ENCODE peak calls at places on chromosomes 13 and 19, in six cellular contexts. Z is left ventricle myocardium inferior, C is kidney epithelial cell, T is HFF-Myc, D is heart left ventricle, E is A549. U is an unnamed sample.
A peak's percentile ranks its signal among the peaks of the same experiment; 100 is the strongest.

GRCh38 chr13:25473864-25474263 is 102.1 kb downstream of the ATP8A2 start:
- DNase-seq in T (no peak), Z (no peak), E (no peak), C (peak; percentile 29), D (no peak), U (no peak)

GRCh38 chr13:36789730-36790129 is 29.3 kb upstream of the RFXAP start:
- DNase-seq in T (no peak), C (no peak), Z (no peak), D (no peak), E (no peak), U (no peak)

GRCh38 chr19:35074426-35075201 is 33.1 kb downstream of the HPN start:
- DNase-seq in D (no peak), T (no peak), C (no peak), E (no peak), Z (no peak), U (no peak)

GRCh38 chr13:31918707-31919106 is 112.9 kb upstream of the FRY start:
- DNase-seq in Z (no peak), E (no peak), T (no peak), D (no peak), C (no peak), U (no peak)

GRCh38 chr19:29798783-29799182 is 13.0 kb upstream of the CCNE1 start:
- DNase-seq in D (no peak), Z (no peak), T (no peak), E (no peak), C (no peak), U (no peak)

GRCh38 chr19:2240881-2241760 is 4.5 kb downstream of the SF3A2 start:
- DNase-seq in Z (no peak), C (no peak), D (no peak), E (no peak), T (no peak), U (no peak)

GRCh38 chr13:30796132-30796832 is 60.9 kb downstream of the ALOX5AP start:
- DNase-seq in C (peak; percentile 31), E (peak; percentile 37), T (no peak), D (no peak), Z (no peak), U (no peak)

GRCh38 chr13:36673838-36674326 is at the start of gene SERTM1:
- DNase-seq in C (no peak), Z (peak; percentile 45), D (no peak), E (peak; percentile 0), T (no peak), U (no peak)

GRCh38 chr13:78909276-78909675 is 250.3 kb upstream of the OBI1 start:
- DNase-seq in E (no peak), D (no peak), T (no peak), C (no peak), Z (no peak), U (no peak)

GRCh38 chr13:73998631-73999030 is 135.6 kb downstream of the KLF12 start:
- DNase-seq in E (no peak), C (no peak), T (no peak), D (no peak), Z (no peak), U (no peak)

GRCh38 chr19:21677696-21678418 is 89.5 kb downstream of the ZNF100 start:
- DNase-seq in Z (peak; percentile 25), D (no peak), T (no peak), C (no peak), E (no peak), U (no peak)

GRCh38 chr13:63124863-63125262 is 1709.2 kb upstream of the PCDH20 start:
- DNase-seq in D (no peak), E (peak; percentile 20), C (no peak), T (no peak), Z (no peak), U (no peak)

GRCh38 chr13:59641758-59642157 is 522.0 kb downstream of the DIAPH3 start:
- DNase-seq in T (peak; percentile 49), D (no peak), C (no peak), E (no peak), Z (no peak), U (no peak)

GRCh38 chr19:13619203-13619632 is 112.9 kb upstream of the CACNA1A start:
- DNase-seq in T (no peak), Z (no peak), C (no peak), E (no peak), D (no peak), U (no peak)

GRCh38 chr13:77740097-77740496 is 42.6 kb downstream of the SLAIN1 start:
- DNase-seq in D (no peak), E (no peak), Z (no peak), T (no peak), C (no peak), U (no peak)

GRCh38 chr13:34347784-34348573 is 530.0 kb downstream of the RFC3 start:
- DNase-seq in E (no peak), T (no peak), D (no peak), Z (no peak), C (peak; percentile 38), U (no peak)

GRCh38 chr19:8827277-8827676 is 4.8 kb downstream of the ZNF558 start:
- DNase-seq in C (no peak), D (no peak), T (no peak), E (no peak), Z (no peak), U (no peak)

GRCh38 chr19:36420961-36421748 is 2.7 kb upstream of the ZFP82 start:
- DNase-seq in Z (peak; percentile 23), D (peak; percentile 18), C (no peak), T (no peak), E (no peak), U (peak; percentile 16)

GRCh38 chr13:29362849-29363604 is 232.5 kb downstream of the SLC7A1 start:
- DNase-seq in T (peak; percentile 46), Z (no peak), E (peak; percentile 45), C (no peak), D (peak; percentile 15), U (no peak)

GRCh38 chr13:41178040-41178439 is 16.3 kb downstream of the KBTBD7 start:
- DNase-seq in D (no peak), E (no peak), C (no peak), Z (no peak), T (no peak), U (no peak)

GRCh38 chr19:17703823-17704463 is 15.3 kb upstream of the MAP1S start:
- DNase-seq in T (no peak), D (no peak), Z (no peak), E (peak; percentile 40), C (no peak), U (no peak)

GRCh38 chr19:38671654-38672053 is 24.2 kb downstream of the ACTN4 start:
- DNase-seq in D (no peak), C (no peak), E (no peak), Z (no peak), T (no peak), U (no peak)

GRCh38 chr19:48954595-48955307 is at the start of gene BAX:
- DNase-seq in C (peak; percentile 69), E (peak; percentile 99), Z (peak; percentile 97), T (peak; percentile 87), D (peak; percentile 97), U (peak; percentile 98)

GRCh38 chr13:111614613-111615012 is 294.2 kb downstream of the TEX29 start:
- DNase-seq in T (no peak), E (no peak), Z (no peak), C (no peak), D (no peak), U (peak; percentile 64)

GRCh38 chr13:111612918-111613317 is 292.5 kb downstream of the TEX29 start:
- DNase-seq in E (no peak), D (no peak), T (no peak), Z (no peak), C (no peak), U (no peak)

GRCh38 chr13:111610879-111611278 is 290.4 kb downstream of the TEX29 start:
- DNase-seq in E (no peak), C (no peak), D (no peak), T (no peak), Z (no peak), U (no peak)

GRCh38 chr13:111616203-111616602 is 295.8 kb downstream of the TEX29 start:
- DNase-seq in D (no peak), C (no peak), T (no peak), E (no peak), Z (no peak), U (no peak)

DNA sequence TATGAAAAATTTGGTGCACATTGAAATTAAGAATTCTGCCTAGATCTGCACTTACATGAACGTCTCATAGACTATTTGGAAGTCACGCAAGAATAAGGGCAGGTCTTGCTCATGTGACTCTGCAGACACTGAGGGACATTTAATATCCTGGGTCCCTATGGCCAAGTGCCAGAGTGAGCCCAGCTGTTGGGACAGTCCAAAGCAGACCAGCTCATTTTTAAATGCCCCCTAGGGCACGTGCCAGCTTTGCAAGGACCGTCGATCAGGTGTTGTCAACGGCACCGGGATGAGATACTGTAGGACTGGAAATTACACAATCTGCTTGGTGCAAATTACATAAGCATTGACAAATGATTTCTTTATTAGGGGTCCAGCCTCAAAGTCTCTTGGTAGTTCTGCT is 293.6 kb downstream of the TEX29 start:
- DNase-seq in Z (no peak), C (no peak), E (no peak), T (no peak), D (no peak), U (no peak)
- H3K4me3 ChIP-seq in Z (no peak overlapping the region), C (no peak overlapping the region), E (no peak overlapping the region), T (no peak overlapping the region), D (no peak overlapping the region), U (no peak overlapping the region)

GRCh38 chr19:615619-616018 is 17.7 kb downstream of the POLRMT start:
- DNase-seq in E (no peak), D (no peak), Z (no peak), C (no peak), T (no peak), U (peak; percentile 40)
- H3K4me3 ChIP-seq in E (no peak overlapping the region), D (no peak overlapping the region), Z (no peak overlapping the region), C (no peak overlapping the region), T (no peak overlapping the region), U (no peak overlapping the region)

GRCh38 chr13:48320906-48321510 is 17.5 kb downstream of the RB1 start:
- DNase-seq in Z (no peak), D (no peak), E (no peak), C (no peak), T (no peak), U (no peak)
- H3K4me3 ChIP-seq in Z (peak overlapping the region; percentile 59), D (peak overlapping the region; percentile 34), E (no peak overlapping the region), C (peak overlapping the region; percentile 20), T (no peak overlapping the region), U (peak overlapping the region; percentile 45)

GRCh38 chr19:4557186-4557970 is 2.1 kb downstream of the SEMA6B start:
- DNase-seq in Z (no peak), E (no peak), D (no peak), T (no peak), C (no peak), U (no peak)

GRCh38 chr19:4557971-4558941 is 1.2 kb downstream of the SEMA6B start:
- DNase-seq in D (no peak), T (no peak), C (no peak), Z (no peak), E (no peak), U (no peak)

GRCh38 chr19:4556574-4557185 is 2.8 kb downstream of the SEMA6B start:
- DNase-seq in T (no peak), Z (no peak), E (peak; percentile 82), D (no peak), C (no peak), U (no peak)

GRCh38 chr19:4555657-4556561 is 3.6 kb downstream of the SEMA6B start:
- DNase-seq in Z (no peak), E (peak; percentile 68), C (no peak), T (no peak), D (no peak), U (no peak)

DNA sequence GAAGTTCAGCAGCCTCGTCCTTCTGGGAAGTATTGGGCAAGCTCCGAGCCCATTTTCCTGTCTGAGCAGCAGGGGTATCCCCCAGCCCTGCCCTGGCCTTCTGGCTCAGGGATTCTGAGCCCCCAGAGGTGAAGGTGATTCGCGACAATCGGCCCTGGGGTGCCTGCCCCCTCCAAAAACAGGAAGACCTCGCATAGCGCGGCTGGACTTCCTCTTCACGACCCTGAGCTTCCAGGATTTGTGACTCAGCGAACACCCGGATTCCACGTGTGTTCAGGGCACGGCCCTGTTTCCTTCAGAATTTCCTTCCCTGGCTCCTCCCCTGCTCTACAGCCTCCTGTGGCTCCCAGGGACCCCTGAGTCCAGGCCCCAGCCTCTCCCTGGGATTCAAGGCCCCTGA is at the start of gene SEMA6B:
- DNase-seq in T (no peak), C (no peak), D (peak; percentile 67), E (no peak), Z (peak; percentile 55), U (peak; percentile 71)
- H3K4me3 ChIP-seq in T (no peak within 1 kb of the TSS), C (no peak within 1 kb of the TSS), D (peak within 1 kb of the TSS; percentile 63), E (no peak within 1 kb of the TSS), Z (peak within 1 kb of the TSS; percentile 66), U (peak within 1 kb of the TSS; percentile 38)

U was measured in right lobe of liver.